ENCODE peak calls at places on chromosomes 5 and 9, in eight cellular contexts. B, E, R, V, L, O, Y and U are unnamed samples.

GRCh38 chr9:109939698-109940342 is 159.8 kb downstream of the PALM2AKAP2 start:
- DNase-seq in B (no peak), E (no peak), R (no peak), V (no peak), L (no peak), O (no peak), Y (no peak), U (no peak)

GRCh38 chr5:144203750-144204596 is 33.3 kb downstream of the KCTD16 start:
- DNase-seq in B (no peak), E (peak), R (peak), V (peak), L (peak), O (peak), Y (peak), U (no peak)

GRCh38 chr5:946720-947625 is 54.3 kb downstream of the TRIP13 start:
- DNase-seq in B (no peak), E (no peak), R (peak), V (no peak), L (no peak), O (no peak), Y (no peak), U (no peak)

GRCh38 chr5:127697894-127698600 is 5.1 kb upstream of the CCDC192 start:
- DNase-seq in B (no peak), E (peak), R (no peak), V (no peak), L (no peak), O (peak), Y (peak), U (no peak)

GRCh38 chr5:36606437-36607113 is at the start of gene SLC1A3:
- DNase-seq in B (no peak), E (peak), R (peak), V (peak), L (peak), O (peak), Y (peak), U (peak)

GRCh38 chr5:179168636-179169035 is 108.5 kb downstream of the ZNF354C start:
- DNase-seq in B (no peak), E (no peak), R (no peak), V (no peak), L (no peak), O (no peak), Y (no peak), U (no peak)

GRCh38 chr5:141883184-141883947 is 5.2 kb upstream of the PCDH1 start:
- DNase-seq in B (no peak), E (peak), R (peak), V (no peak), L (peak), O (no peak), Y (peak), U (peak)

GRCh38 chr5:145375521-145375920 is 459.6 kb downstream of the PRELID2 start:
- DNase-seq in B (no peak), E (no peak), R (peak), V (no peak), L (no peak), O (no peak), Y (no peak), U (no peak)

GRCh38 chr5:157212307-157212706 is 31.7 kb downstream of the ITK start:
- DNase-seq in B (no peak), E (no peak), R (no peak), V (no peak), L (no peak), O (no peak), Y (no peak), U (no peak)

GRCh38 chr5:32259033-32259432 is 53.7 kb downstream of the MTMR12 start:
- DNase-seq in B (no peak), E (no peak), R (no peak), V (no peak), L (no peak), O (no peak), Y (no peak), U (no peak)

GRCh38 chr5:142253938-142254895 is 70.6 kb downstream of the SPRY4 start:
- DNase-seq in B (no peak), E (no peak), R (no peak), V (no peak), L (peak), O (peak), Y (no peak), U (no peak)

GRCh38 chr9:19085295-19085694 is 17.4 kb downstream of the HAUS6 start:
- DNase-seq in B (no peak), E (no peak), R (no peak), V (no peak), L (peak), O (no peak), Y (peak), U (no peak)

GRCh38 chr9:134222018-134222573 is 57.7 kb upstream of the RNU6ATAC start:
- DNase-seq in B (no peak), E (no peak), R (no peak), V (no peak), L (no peak), O (no peak), Y (no peak), U (no peak)

GRCh38 chr9:137393176-137394150 is 29.5 kb downstream of the EXD3 start:
- DNase-seq in B (no peak), E (no peak), R (no peak), V (no peak), L (no peak), O (no peak), Y (no peak), U (no peak)

GRCh38 chr5:167850901-167851300 is 440.5 kb upstream of the WWC1 start:
- DNase-seq in B (no peak), E (no peak), R (no peak), V (no peak), L (peak), O (no peak), Y (no peak), U (no peak)

GRCh38 chr5:54959673-54960418 is 25.5 kb downstream of the ESM1 start:
- DNase-seq in B (no peak), E (peak), R (peak), V (no peak), L (no peak), O (no peak), Y (no peak), U (no peak)

GRCh38 chr5:60633336-60633735 is 66.6 kb downstream of the DEPDC1B start:
- DNase-seq in B (peak), E (no peak), R (peak), V (peak), L (peak), O (peak), Y (peak), U (no peak)

GRCh38 chr5:3325206-3325605 is 270.4 kb upstream of the IRX1 start:
- DNase-seq in B (no peak), E (peak), R (peak), V (no peak), L (peak), O (peak), Y (no peak), U (no peak)

GRCh38 chr9:21777701-21778100 is 24.7 kb upstream of the MTAP start:
- DNase-seq in B (no peak), E (no peak), R (no peak), V (peak), L (peak), O (peak), Y (no peak), U (no peak)

GRCh38 chr5:113574417-113574816 is 60.9 kb downstream of the YTHDC2 start:
- DNase-seq in B (no peak), E (no peak), R (no peak), V (peak), L (peak), O (peak), Y (peak), U (no peak)

GRCh38 chr9:133950206-133950915 is 41.8 kb downstream of the VAV2 start:
- DNase-seq in B (no peak), E (peak), R (no peak), V (no peak), L (peak), O (no peak), Y (no peak), U (peak)

GRCh38 chr5:139684881-139685749 is 37.0 kb downstream of the CXXC5 start:
- DNase-seq in B (no peak), E (no peak), R (no peak), V (no peak), L (no peak), O (no peak), Y (no peak), U (no peak)

GRCh38 chr9:37293664-37294524 is 128.6 kb upstream of the GRHPR start:
- DNase-seq in B (no peak), E (peak), R (no peak), V (no peak), L (peak), O (no peak), Y (no peak), U (no peak)